ENCODE peak calls at places on chromosomes 1 and 21, in ten cellular contexts. L is CD4-positive, alpha-beta T cell; V is ascending aorta; H is mesothelial cell of epicardium; X is fibroblast of pulmonary artery; N is OCI-LY7; A is mammary epithelial cell; S is thoracic aorta; C is body of pancreas; B is GM12865. R is an unnamed sample.

GRCh38 chr1:167496962-167497619 is 21.2 kb downstream of the CD247 start:
- DNase-seq in L (no peak), V (no peak), H (no peak), X (no peak), N (no peak), A (no peak), S (no peak), C (no peak), B (no peak), R (no peak)

GRCh38 chr1:66434096-66434495 is 99.9 kb upstream of the SGIP1 start:
- DNase-seq in L (no peak), V (no peak), H (no peak), X (peak; percentile 27), N (no peak), A (peak; percentile 27), S (no peak), C (no peak), B (no peak), R (no peak)

GRCh38 chr1:180291004-180291403 is 60.9 kb downstream of the LHX4 start:
- DNase-seq in L (no peak), V (no peak), H (no peak), X (peak; percentile 47), N (no peak), A (no peak), S (no peak), C (no peak), B (peak; percentile 30), R (no peak)

GRCh38 chr1:81437649-81438048 is 363.1 kb upstream of the ADGRL2 start:
- DNase-seq in L (no peak), V (no peak), H (no peak), X (no peak), N (no peak), A (no peak), S (no peak), C (no peak), B (peak; percentile 72), R (no peak)

GRCh38 chr21:29133796-29134195 is 3.4 kb downstream of the MAP3K7CL start:
- DNase-seq in L (no peak), V (no peak), H (no peak), X (no peak), N (no peak), A (no peak), S (no peak), C (no peak), B (no peak), R (no peak)

GRCh38 chr1:16178596-16179497 is 23.0 kb upstream of the EPHA2 start:
- DNase-seq in L (no peak), V (no peak), H (no peak), X (no peak), N (no peak), A (no peak), S (no peak), C (no peak), B (no peak), R (peak; percentile 69)

GRCh38 chr1:96473791-96474452 is 247.7 kb upstream of the PTBP2 start:
- DNase-seq in L (no peak), V (no peak), H (no peak), X (peak; percentile 45), N (no peak), A (peak; percentile 98), S (no peak), C (no peak), B (no peak), R (no peak)

GRCh38 chr21:22421416-22422190 is 1423.4 kb downstream of the NCAM2 start:
- DNase-seq in L (no peak), V (no peak), H (no peak), X (no peak), N (no peak), A (no peak), S (no peak), C (no peak), B (no peak), R (no peak)

GRCh38 chr1:205456868-205457724 is 1.3 kb upstream of the BLACAT1 start:
- DNase-seq in L (no peak), V (no peak), H (no peak), X (no peak), N (no peak), A (no peak), S (no peak), C (no peak), B (no peak), R (no peak)

GRCh38 chr1:21541835-21542234 is 32.6 kb downstream of the ALPL start:
- DNase-seq in L (no peak), V (no peak), H (no peak), X (peak; percentile 45), N (no peak), A (no peak), S (no peak), C (no peak), B (no peak), R (no peak)

GRCh38 chr1:8435569-8436071 is 117.7 kb downstream of the SLC45A1 start:
- DNase-seq in L (no peak), V (no peak), H (no peak), X (no peak), N (peak; percentile 63), A (no peak), S (no peak), C (no peak), B (no peak), R (no peak)

GRCh38 chr1:236507022-236507700 is 16.6 kb upstream of the LGALS8 start:
- DNase-seq in L (no peak), V (no peak), H (no peak), X (peak; percentile 84), N (no peak), A (no peak), S (no peak), C (peak; percentile 34), B (no peak), R (no peak)

GRCh38 chr1:218171302-218171893 is 113.7 kb upstream of the RRP15 start:
- DNase-seq in L (no peak), V (no peak), H (no peak), X (peak; percentile 66), N (peak; percentile 51), A (peak; percentile 16), S (no peak), C (no peak), B (peak; percentile 28), R (no peak)

GRCh38 chr1:234731371-234732085 is 121.5 kb upstream of the IRF2BP2 start:
- DNase-seq in L (no peak), V (no peak), H (no peak), X (peak; percentile 67), N (no peak), A (peak; percentile 93), S (no peak), C (no peak), B (peak; percentile 82), R (no peak)

GRCh38 chr1:32104127-32104526 is 3.7 kb upstream of the KPNA6 start:
- DNase-seq in L (no peak), V (no peak), H (no peak), X (no peak), N (no peak), A (no peak), S (no peak), C (no peak), B (no peak), R (no peak)
- TF ChIP-seq CTCF in L (no peak), V (no peak), H (no peak), X (no peak), N (no peak), A (no peak), S (no peak), C (no peak), B (no peak), R (no peak)

GRCh38 chr1:12001249-12001917 is 17.9 kb upstream of the MIIP start:
- DNase-seq in L (peak; percentile 14), V (no peak), H (peak; percentile 43), X (peak; percentile 73), N (peak; percentile 68), A (no peak), S (no peak), C (no peak), B (peak; percentile 74), R (peak; percentile 57)
- TF ChIP-seq CTCF in L (peak; percentile 15), V (no peak), H (peak; percentile 55), X (peak; percentile 64), N (peak; percentile 87), A (peak; percentile 33), S (peak; percentile 21), C (peak; percentile 18), B (peak; percentile 64), R (peak; percentile 25)

GRCh38 chr1:23367791-23368561 is 1.7 kb downstream of the ZNF436 start:
- DNase-seq in L (peak; percentile 95), V (peak; percentile 99), H (peak; percentile 96), X (peak; percentile 99), N (peak; percentile 99), A (peak; percentile 98), S (peak; percentile 93), C (peak; percentile 98), B (peak; percentile 99), R (peak; percentile 98)

GRCh38 chr1:23367451-23367790 is 2.2 kb downstream of the ZNF436 start:
- DNase-seq in L (peak; percentile 3), V (no peak), H (no peak), X (no peak), N (peak; percentile 22), A (no peak), S (no peak), C (no peak), B (no peak), R (no peak)

GRCh38 chr1:23370270-23370743 is 671 bp upstream of the ZNF436 start:
- DNase-seq in L (no peak), V (no peak), H (no peak), X (no peak), N (no peak), A (no peak), S (no peak), C (no peak), B (no peak), R (no peak)

GRCh38 chr1:23369335-23370013 is at the start of gene ZNF436:
- DNase-seq in L (peak; percentile 25), V (peak; percentile 88), H (peak; percentile 88), X (peak; percentile 95), N (peak; percentile 29), A (peak; percentile 66), S (peak; percentile 70), C (peak; percentile 71), B (peak; percentile 41), R (peak; percentile 73)

DNA sequence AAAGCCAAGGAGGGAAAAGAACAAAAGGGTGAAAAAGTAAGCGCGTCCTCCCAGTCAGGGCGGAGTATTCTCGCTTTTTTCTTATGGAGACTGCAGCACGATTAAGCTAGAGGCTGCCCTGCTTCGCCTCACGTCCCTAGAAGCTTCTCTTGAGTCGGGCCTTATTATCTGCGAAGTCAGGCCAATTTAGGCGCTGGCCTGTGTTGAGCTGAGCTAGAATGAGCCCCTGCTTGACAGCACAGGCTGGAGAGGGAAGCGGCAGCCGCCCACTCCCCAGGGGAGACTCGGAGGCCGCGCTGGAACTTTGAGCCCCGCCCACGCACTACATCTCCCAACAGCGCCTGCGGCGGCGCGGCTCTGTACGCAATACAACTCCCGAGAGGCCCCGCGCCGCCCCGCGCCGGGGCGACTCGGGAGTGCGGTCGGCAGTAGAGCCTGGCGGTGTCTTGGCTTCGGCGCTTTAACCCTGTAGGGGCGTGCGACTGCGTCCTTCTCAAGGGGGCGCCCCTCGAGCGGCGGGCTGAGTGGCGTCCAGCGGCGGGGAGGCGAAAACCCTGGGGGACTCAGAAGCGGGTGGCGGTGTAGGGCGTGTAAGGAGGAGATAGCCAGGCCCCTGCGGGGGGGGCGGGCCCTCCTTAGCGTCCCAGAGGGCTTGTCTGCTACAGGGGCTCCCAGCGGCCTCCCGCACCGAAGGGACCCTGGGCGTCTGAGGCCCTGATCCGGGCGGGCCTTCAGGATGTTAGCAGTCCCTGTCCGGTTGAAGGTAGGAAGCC is 888 bp downstream of the ZNF436 start:
- DNase-seq in L (peak; percentile 76), V (peak; percentile 95), H (peak; percentile 91), X (peak; percentile 90), N (peak; percentile 95), A (peak; percentile 87), S (peak; percentile 68), C (peak; percentile 89), B (peak; percentile 93), R (peak; percentile 88)
- TF ChIP-seq CTCF in L (peak; percentile 18), V (no peak), H (no peak), X (no peak), N (peak; percentile 68), A (peak; percentile 3), S (no peak), C (no peak), B (peak; percentile 5), R (no peak)

GRCh38 chr1:85282424-85282823 is 6.0 kb upstream of the BCL10 start:
- DNase-seq in L (no peak), V (no peak), H (no peak), X (no peak), N (no peak), A (no peak), S (no peak), C (no peak), B (no peak), R (no peak)
- TF ChIP-seq CTCF in L (no peak), V (no peak), H (no peak), X (peak; percentile 10), N (peak; percentile 20), A (peak; percentile 21), S (no peak), C (no peak), B (peak; percentile 17), R (no peak)

R was measured in lung.